ENCODE peak calls at places on chromosomes 4 and X, in six cellular contexts. E is H9, G is H1, C is mesendoderm, X is IMR-90, R is neuronal stem cell. M is an unnamed sample.

GRCh38 chr4:154551872-154552686 is 1.9 kb upstream of the PLRG1 start:
- DNase-seq in E (peak; percentile 69), X (peak; percentile 82), G (peak; percentile 54), C (peak; percentile 80), R (peak; percentile 58), M (peak; percentile 81)

GRCh38 chrX:40644175-40644574 is 3.2 kb downstream of the CXorf38 start:
- DNase-seq in E (no peak), X (peak; percentile 54), C (no peak), G (no peak), R (no peak), M (peak; percentile 36)

GRCh38 chr4:169312690-169313422 is 42.1 kb upstream of the SH3RF1 start:
- DNase-seq in G (no peak), R (no peak), C (no peak), X (no peak), E (no peak), M (no peak)

GRCh38 chr4:146638801-146639351 is at the start of gene POU4F2:
- DNase-seq in X (no peak), G (peak; percentile 83), E (peak; percentile 66), C (peak; percentile 74), R (no peak), M (peak; percentile 12)

GRCh38 chr4:148029781-148030180 is 297.9 kb downstream of the ARHGAP10 start:
- DNase-seq in E (no peak), G (no peak), R (no peak), X (no peak), C (no peak), M (no peak)

GRCh38 chr4:52545099-52546069 is 113.7 kb downstream of the USP46 start:
- DNase-seq in E (peak; percentile 74), C (peak; percentile 75), X (peak; percentile 65), R (peak; percentile 65), G (peak; percentile 92), M (peak; percentile 74)

GRCh38 chrX:139889760-139890159 is 43.1 kb downstream of the ATP11C start:
- DNase-seq in R (no peak), E (no peak), G (no peak), X (peak; percentile 31), C (peak; percentile 38), M (peak; percentile 34)

GRCh38 chrX:106286053-106286650 is 118.0 kb downstream of the PWWP3B start:
- DNase-seq in C (peak; percentile 24), X (no peak), R (no peak), E (no peak), G (no peak), M (peak; percentile 36)

GRCh38 chr4:20299515-20299914 is 47.8 kb downstream of the SLIT2 start:
- DNase-seq in C (peak; percentile 38), G (no peak), E (no peak), X (peak; percentile 41), R (no peak), M (peak; percentile 35)

GRCh38 chr4:38381788-38382187 is 282.2 kb upstream of the KLF3 start:
- DNase-seq in C (no peak), R (no peak), G (no peak), E (no peak), X (no peak), M (no peak)

GRCh38 chrX:10017866-10018265 is 50.7 kb downstream of the CLDN34 start:
- DNase-seq in G (no peak), X (peak; percentile 65), E (no peak), R (no peak), C (peak; percentile 76), M (peak; percentile 60)

GRCh38 chrX:150692837-150693781 is at the start of gene MTMR1:
- DNase-seq in C (peak; percentile 17), E (no peak), X (no peak), G (no peak), R (no peak), M (no peak)

GRCh38 chr4:134546279-134546678 is 344.7 kb upstream of the PABPC4L start:
- DNase-seq in C (no peak), E (no peak), G (no peak), X (no peak), R (no peak), M (no peak)
- H3K18ac ChIP-seq in C (no peak overlapping the region), E (no peak overlapping the region), G (no peak overlapping the region), X (no peak overlapping the region), R (no peak overlapping the region), M (no peak overlapping the region)

GRCh38 chrX:23783569-23784486 is 855 bp downstream of the SAT1 start:
- DNase-seq in R (no peak), E (no peak), X (no peak), C (no peak), G (no peak), M (no peak)

GRCh38 chrX:23782455-23782854 is 518 bp upstream of the SAT1 start:
- DNase-seq in G (no peak), R (no peak), C (no peak), E (no peak), X (no peak), M (peak; percentile 57)

GRCh38 chrX:23785564-23785963 is 2.6 kb downstream of the SAT1 start:
- DNase-seq in C (no peak), X (no peak), E (no peak), R (no peak), G (no peak), M (peak; percentile 26)

GRCh38 chrX:23784487-23785301 is 1.7 kb downstream of the SAT1 start:
- DNase-seq in X (peak; percentile 88), E (no peak), C (no peak), G (no peak), R (no peak), M (peak; percentile 84)

GRCh38 chrX:23782863-23783568 is at the start of gene SAT1:
- DNase-seq in R (peak; percentile 88), X (peak; percentile 91), G (peak; percentile 92), E (peak; percentile 98), C (peak; percentile 97), M (peak; percentile 97)
- H3K18ac ChIP-seq in R (no peak within 1 kb of the TSS), X (peak within 1 kb of the TSS; percentile 54), G (no peak within 1 kb of the TSS), E (peak within 1 kb of the TSS; percentile 91), C (peak within 1 kb of the TSS; percentile 60), M (peak within 1 kb of the TSS; percentile 37)

DNA sequence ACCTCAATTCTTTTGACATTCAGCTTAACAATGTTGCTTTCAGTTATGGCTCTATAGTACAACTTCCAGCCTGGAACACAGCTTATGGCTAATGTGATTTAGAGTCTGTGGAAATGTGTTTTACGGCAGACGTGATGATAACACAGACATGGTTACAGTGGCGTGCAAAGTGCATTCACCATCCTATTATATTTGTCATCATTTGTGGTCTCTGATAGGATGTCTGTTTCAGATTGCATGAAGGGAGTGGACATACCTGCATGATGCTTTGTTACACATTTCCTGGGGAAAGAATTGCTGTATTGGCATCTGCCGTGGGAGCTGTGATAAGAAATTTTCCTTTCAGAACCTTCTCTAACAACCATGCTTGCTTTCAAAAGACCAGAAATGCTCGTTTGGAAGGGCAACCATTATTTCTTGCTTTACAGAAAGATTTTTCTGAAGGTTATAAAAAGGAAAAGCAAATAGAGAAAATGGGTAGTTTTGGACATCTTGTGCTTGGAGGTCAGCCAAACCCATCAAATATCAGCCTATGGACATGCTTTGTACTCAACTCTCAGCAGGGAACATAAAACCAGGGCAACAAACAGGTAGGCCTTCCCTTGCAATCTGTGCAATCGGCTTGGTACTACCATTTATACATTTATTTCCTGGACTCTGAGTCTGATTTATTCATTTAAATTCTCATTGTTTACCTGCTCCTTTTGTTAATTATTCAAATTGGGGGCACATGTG is 273.9 kb downstream of the TLL1 start:
- DNase-seq in X (no peak), C (no peak), R (no peak), E (no peak), G (no peak), M (no peak)
- H3K18ac ChIP-seq in X (no peak overlapping the region), C (no peak overlapping the region), R (no peak overlapping the region), E (no peak overlapping the region), G (no peak overlapping the region), M (no peak overlapping the region)

DNA sequence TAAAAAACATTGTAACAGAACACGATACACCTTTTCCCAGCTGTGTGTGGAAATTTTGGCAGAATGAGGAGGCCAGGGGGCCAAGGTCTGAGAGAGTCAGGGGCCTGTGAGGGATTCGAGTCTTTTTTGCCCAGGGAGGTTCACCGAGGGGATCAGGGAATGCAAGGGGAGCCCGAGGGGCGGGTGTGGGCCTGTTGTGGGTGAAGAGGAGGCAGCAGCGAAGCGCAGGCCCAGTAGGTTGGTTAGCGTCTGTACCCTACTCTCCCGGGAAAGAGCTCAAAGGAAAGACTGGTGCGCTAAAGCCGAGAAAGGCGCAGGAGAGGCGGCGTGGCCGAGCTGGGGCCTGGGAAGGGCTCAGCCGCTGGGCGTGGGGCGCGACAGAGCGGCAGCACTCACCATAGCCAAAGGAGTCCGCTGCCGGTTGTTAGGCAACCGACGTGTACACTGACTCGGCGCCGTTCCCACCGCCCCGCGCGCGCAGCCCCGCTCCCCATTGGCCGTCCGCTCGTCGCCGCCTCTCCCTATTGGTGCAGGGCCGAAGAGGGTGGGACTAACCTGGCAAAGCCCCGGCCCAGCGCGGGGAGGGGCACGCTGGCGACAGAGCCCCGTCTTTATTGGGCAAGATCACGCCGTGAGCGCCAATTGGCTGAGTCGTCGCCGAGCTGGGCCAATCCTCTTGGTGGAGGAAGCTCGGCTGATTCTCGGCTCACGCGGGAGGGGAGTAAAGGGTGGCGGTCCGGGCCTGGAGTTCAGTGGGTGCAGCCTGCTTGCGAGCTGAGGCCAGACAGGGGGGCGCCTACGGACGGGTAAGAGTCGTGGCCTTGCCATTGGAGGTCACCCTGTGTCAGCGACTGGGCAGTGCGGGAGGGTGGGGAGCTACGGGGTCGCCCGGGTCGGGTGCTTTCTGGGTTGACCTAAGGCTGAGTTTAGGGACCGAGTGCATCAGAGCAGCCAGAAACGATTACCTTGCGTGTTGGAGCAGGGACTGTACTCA is at the start of the genes CETN2 and NSDHL:
- DNase-seq in X (peak; percentile 93), R (peak; percentile 90), G (peak; percentile 92), E (peak; percentile 96), C (peak; percentile 97), M (peak; percentile 96)
- H3K18ac ChIP-seq in X (no peak within 1 kb of the TSS), R (no peak within 1 kb of the TSS), G (no peak within 1 kb of the TSS), E (no peak within 1 kb of the TSS), C (no peak within 1 kb of the TSS), M (peak within 1 kb of the TSS; percentile 82)

GRCh38 chr4:88158360-88159136 is at the start of gene ABCG2:
- DNase-seq in R (peak; percentile 54), G (peak; percentile 80), E (peak; percentile 78), C (peak; percentile 94), X (peak; percentile 75), M (peak; percentile 90)
- H3K18ac ChIP-seq in R (peak within 1 kb of the TSS; percentile 92), G (peak within 1 kb of the TSS; percentile 97), E (peak within 1 kb of the TSS; percentile 45), C (peak within 1 kb of the TSS; percentile 81), X (peak within 1 kb of the TSS; percentile 26), M (peak within 1 kb of the TSS; percentile 96)

GRCh38 chr4:71830-72229 is 18.7 kb downstream of the ZNF595 start:
- DNase-seq in C (no peak), E (no peak), G (no peak), R (no peak), X (no peak), M (no peak)
- H3K18ac ChIP-seq in C (no peak overlapping the region), E (no peak overlapping the region), G (no peak overlapping the region), R (no peak overlapping the region), X (no peak overlapping the region), M (no peak overlapping the region)

DNA sequence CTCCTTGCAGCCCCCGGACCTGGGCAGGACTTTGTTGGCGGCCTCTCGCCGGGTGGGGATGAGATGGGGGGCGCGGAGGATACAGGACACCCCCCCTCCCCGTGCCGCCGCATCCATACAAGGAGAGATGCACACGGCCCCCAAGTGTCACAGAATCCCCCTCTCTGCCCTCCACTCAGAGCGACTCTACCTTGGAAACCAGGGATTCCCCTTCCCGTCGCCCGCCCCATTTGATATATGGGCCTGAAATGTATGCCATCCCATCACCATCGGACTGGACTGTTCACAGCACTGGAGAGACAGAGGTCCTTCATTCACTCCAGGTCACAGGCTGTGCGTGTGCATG is 426 bp downstream of the PORCN start:
- DNase-seq in X (no peak), E (no peak), C (no peak), R (no peak), G (no peak), M (no peak)
- H3K18ac ChIP-seq in X (no peak overlapping the region), E (no peak overlapping the region), C (peak overlapping the region; percentile 57), R (peak overlapping the region; percentile 15), G (no peak overlapping the region), M (no peak overlapping the region)

M was measured in mesenchymal stem cell.